ENCODE peak calls at places on chromosomes 5 and 9, in four cellular contexts. H is K562, C is HL-60, M is GM12878. O is an unnamed sample.

GRCh38 chr5:131304414-131304813 is 40.6 kb downstream of the CDC42SE2 start:
- DNase-seq in H (no peak), C (no peak), M (no peak), O (no peak)

GRCh38 chr9:111994831-111995458 is 98.3 kb downstream of the UGCG start:
- DNase-seq in H (no peak), C (no peak), M (peak), O (no peak)

GRCh38 chr5:124419531-124419930 is 326.9 kb downstream of the ZNF608 start:
- DNase-seq in H (no peak), C (no peak), M (no peak), O (no peak)

GRCh38 chr5:151592855-151593408 is 1.8 kb upstream of the FAT2 start:
- DNase-seq in H (no peak), C (no peak), M (no peak), O (no peak)

GRCh38 chr9:93501406-93501805 is 48.0 kb upstream of the FAM120AOS start:
- DNase-seq in H (no peak), C (no peak), M (no peak), O (no peak)

GRCh38 chr9:114155263-114155966 is at the start of gene COL27A1:
- DNase-seq in H (peak), C (peak), M (no peak), O (peak)

GRCh38 chr5:23147625-23148024 is 294.5 kb upstream of the CDH12 start:
- DNase-seq in H (no peak), C (no peak), M (no peak), O (no peak)

GRCh38 chr9:37549527-37549926 is 26.7 kb downstream of the FBXO10 start:
- DNase-seq in H (no peak), C (no peak), M (no peak), O (no peak)

GRCh38 chr5:141403387-141403786 is 809 bp downstream of the PCDHGA9 start:
- DNase-seq in H (no peak), C (no peak), M (no peak), O (no peak)

GRCh38 chr5:159226451-159226850 is 17.1 kb upstream of the RNF145 start:
- DNase-seq in H (no peak), C (no peak), M (no peak), O (no peak)

GRCh38 chr9:132910376-132910775 is 31.7 kb downstream of the SPACA9 start:
- DNase-seq in H (no peak), C (no peak), M (no peak), O (no peak)

GRCh38 chr5:74035521-74035937 is 409.5 kb downstream of the ARHGEF28 start:
- DNase-seq in H (peak), C (peak), M (peak), O (peak)

DNA sequence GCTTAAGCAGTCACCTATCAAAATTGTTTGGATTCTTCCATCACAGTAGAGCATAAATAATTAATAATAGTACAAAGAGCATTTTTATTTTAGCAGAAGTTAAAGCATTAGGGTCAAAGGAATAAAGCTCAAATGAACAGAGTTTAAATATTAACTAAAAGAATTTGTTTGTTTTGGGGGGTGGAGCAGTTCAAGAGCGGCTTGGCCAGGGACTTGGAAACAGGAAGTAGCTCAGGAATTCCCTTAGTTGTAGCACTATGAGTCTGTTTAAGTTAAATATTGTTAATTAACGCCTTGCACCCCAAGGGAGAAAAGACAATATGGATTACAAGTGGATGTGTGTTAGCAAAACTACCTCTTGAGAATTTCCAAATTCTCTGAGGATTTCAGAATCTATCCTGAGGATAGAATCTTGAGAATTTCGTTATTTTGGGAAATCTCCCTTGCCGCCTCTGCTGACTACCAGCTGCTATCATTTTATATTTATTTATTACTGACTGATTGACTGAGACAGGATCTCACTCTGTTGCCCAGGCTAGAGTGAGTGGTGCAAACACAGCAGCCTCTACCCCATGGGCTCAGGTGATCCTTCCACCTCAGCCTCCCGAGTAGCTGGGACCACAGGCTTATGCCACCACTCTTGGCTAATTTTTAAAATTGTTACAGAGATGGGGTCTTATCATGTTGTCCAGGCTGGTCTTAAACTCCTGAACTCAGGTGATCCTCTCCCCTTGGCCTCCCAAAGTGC is 96.7 kb upstream of the CHD1 start:
- DNase-seq in H (no peak), C (no peak), M (no peak), O (no peak)
- TF ChIP-seq SPI1 in H (peak), C (no peak), M (no peak), O (no peak)

GRCh38 chr9:18849186-18849724 is 183.8 kb downstream of the SAXO1 start:
- DNase-seq in H (no peak), C (no peak), M (no peak), O (no peak)
- TF ChIP-seq POLR2AphosphoS5 in H (no peak), C (no peak), M (no peak), O (no peak)

DNA sequence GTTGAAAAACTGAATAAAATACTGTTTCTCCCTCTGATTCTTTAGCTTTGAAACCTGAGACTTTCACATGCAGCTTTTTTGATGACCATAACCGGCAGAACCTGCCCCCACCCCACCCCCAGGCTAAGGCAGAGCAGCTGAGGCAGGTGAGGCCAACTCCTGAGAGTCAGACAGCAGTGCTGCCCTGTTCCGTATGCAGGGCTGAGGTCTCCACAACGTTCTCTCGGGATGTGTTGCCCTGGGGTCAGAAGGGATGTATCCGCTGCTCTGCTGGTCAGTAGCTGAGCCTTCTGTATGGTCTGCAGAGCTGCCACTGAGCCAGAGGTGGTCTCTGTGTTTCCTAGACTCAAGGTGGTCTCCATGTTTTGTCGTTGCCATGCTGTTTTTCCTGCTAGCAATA is 190.5 kb downstream of the AOPEP start:
- DNase-seq in H (no peak), C (no peak), M (no peak), O (no peak)
- TF ChIP-seq SPI1 in H (no peak), C (no peak), M (no peak), O (no peak)

GRCh38 chr9:12776775-12777055 is 1.9 kb downstream of the LURAP1L start:
- DNase-seq in H (no peak), C (no peak), M (no peak), O (no peak)

GRCh38 chr9:12774861-12775367 is at the start of gene LURAP1L:
- DNase-seq in H (peak), C (no peak), M (no peak), O (no peak)

GRCh38 chr9:12777149-12778010 is 2.6 kb downstream of the LURAP1L start:
- DNase-seq in H (no peak), C (no peak), M (no peak), O (no peak)

GRCh38 chr9:12775373-12775962 is 648 bp downstream of the LURAP1L start:
- DNase-seq in H (no peak), C (no peak), M (no peak), O (no peak)

GRCh38 chr9:12775963-12776774 is 1.3 kb downstream of the LURAP1L start:
- DNase-seq in H (peak), C (peak), M (no peak), O (no peak)
- TF ChIP-seq POLR2AphosphoS5 in H (no peak), C (no peak), M (no peak), O (no peak)

GRCh38 chr5:146731909-146732659 is 146.5 kb downstream of the PPP2R2B start:
- DNase-seq in H (no peak), C (no peak), M (no peak), O (no peak)

GRCh38 chr5:146732966-146733365 is 145.6 kb downstream of the PPP2R2B start:
- DNase-seq in H (no peak), C (no peak), M (no peak), O (no peak)
- TF ChIP-seq SPI1 in H (no peak), C (no peak), M (no peak), O (no peak)

GRCh38 chr5:75351058-75351926 is 14.3 kb downstream of the HMGCR start:
- DNase-seq in H (no peak), C (no peak), M (no peak), O (no peak)

GRCh38 chr5:75355236-75355635 is 18.2 kb downstream of the HMGCR start:
- DNase-seq in H (no peak), C (no peak), M (no peak), O (no peak)

GRCh38 chr5:75361310-75361709 is 24.3 kb downstream of the HMGCR start:
- DNase-seq in H (no peak), C (no peak), M (no peak), O (no peak)

GRCh38 chr5:75358117-75358516 is 21.1 kb downstream of the HMGCR start:
- DNase-seq in H (no peak), C (no peak), M (no peak), O (no peak)

DNA sequence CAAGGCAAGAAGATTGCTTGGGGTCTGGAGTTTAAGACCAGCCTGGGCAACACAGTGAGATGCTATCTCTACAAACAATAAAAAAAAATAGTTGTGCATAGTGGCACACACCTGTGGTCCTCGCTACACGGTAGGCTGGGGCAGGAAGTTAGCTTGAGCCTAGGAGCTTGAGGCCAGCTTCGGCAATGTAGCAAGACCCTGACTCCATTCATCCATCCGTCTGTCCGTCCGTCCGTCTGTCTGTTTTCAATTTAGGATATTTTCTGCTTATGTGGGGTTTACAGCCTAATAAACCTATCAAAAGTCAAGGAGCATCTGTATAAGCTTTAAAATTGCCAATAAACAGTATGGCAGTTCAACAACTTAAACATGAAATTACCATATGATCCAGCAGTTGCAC is 19.7 kb downstream of the HMGCR start:
- DNase-seq in H (no peak), C (no peak), M (no peak), O (no peak)
- TF ChIP-seq POLR2AphosphoS5 in H (no peak), C (no peak), M (no peak), O (no peak)

GRCh38 chr5:42026446-42026845 is 101.4 kb downstream of the FBXO4 start:
- DNase-seq in H (no peak), C (no peak), M (no peak), O (no peak)

GRCh38 chr5:42021119-42021518 is 96.0 kb downstream of the FBXO4 start:
- DNase-seq in H (no peak), C (no peak), M (no peak), O (no peak)

GRCh38 chr5:42021923-42022322 is 96.8 kb downstream of the FBXO4 start:
- DNase-seq in H (no peak), C (no peak), M (no peak), O (no peak)

GRCh38 chr5:42022383-42022782 is 97.3 kb downstream of the FBXO4 start:
- DNase-seq in H (no peak), C (no peak), M (no peak), O (no peak)
- TF ChIP-seq SPI1 in H (no peak), C (no peak), M (no peak), O (no peak)

GRCh38 chr9:76655121-76655531 is 109.1 kb upstream of the PCA3 start:
- DNase-seq in H (no peak), C (no peak), M (no peak), O (no peak)

GRCh38 chr9:76662476-76663281 is 101.6 kb upstream of the PCA3 start:
- DNase-seq in H (no peak), C (peak), M (no peak), O (no peak)

GRCh38 chr9:76657265-76657664 is 107.0 kb upstream of the PCA3 start:
- DNase-seq in H (no peak), C (no peak), M (no peak), O (no peak)

GRCh38 chr9:76655970-76656369 is 108.3 kb upstream of the PCA3 start:
- DNase-seq in H (no peak), C (no peak), M (no peak), O (no peak)

GRCh38 chr9:76658510-76659231 is 105.6 kb upstream of the PCA3 start:
- DNase-seq in H (peak), C (peak), M (no peak), O (no peak)
- TF ChIP-seq POLR2AphosphoS5 in H (no peak), C (no peak), M (no peak), O (no peak)

GRCh38 chr9:105637787-105638395 is 24.4 kb upstream of the TAL2 start:
- DNase-seq in H (no peak), C (no peak), M (no peak), O (no peak)

GRCh38 chr9:105646879-105647594 is 15.2 kb upstream of the TAL2 start:
- DNase-seq in H (peak), C (no peak), M (no peak), O (no peak)

GRCh38 chr9:105647595-105648349 is 14.5 kb upstream of the TAL2 start:
- DNase-seq in H (peak), C (no peak), M (no peak), O (no peak)

GRCh38 chr9:105639936-105640335 is 22.3 kb upstream of the TAL2 start:
- DNase-seq in H (no peak), C (no peak), M (no peak), O (no peak)

DNA sequence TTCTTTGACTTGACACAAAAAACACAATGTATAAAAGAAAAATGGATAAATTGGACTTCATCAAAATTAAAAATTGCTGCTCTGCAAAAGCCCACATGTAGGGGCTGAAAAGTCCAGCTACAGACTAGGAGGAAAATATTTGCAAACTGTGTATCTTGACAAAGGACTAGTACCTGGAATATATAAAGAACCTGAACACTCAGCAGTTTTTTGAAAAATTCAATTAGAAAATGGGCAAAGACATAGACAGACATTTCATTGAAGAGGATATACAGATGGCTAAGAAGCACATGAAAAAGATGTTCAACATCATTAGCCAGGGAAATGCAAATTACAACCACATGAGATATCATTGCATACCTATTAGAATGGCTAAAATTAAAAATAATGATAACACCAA is 18.5 kb upstream of the TAL2 start:
- DNase-seq in H (no peak), C (no peak), M (no peak), O (no peak)
- TF ChIP-seq SPI1 in H (no peak), C (no peak), M (no peak), O (no peak)

O was measured in GM12891.